ENCODE peak calls at places on chromosome 12, in six cellular contexts. W, K, N, R, A and Z are unnamed samples.

GRCh38 chr12:119803391-119803791 is 73.7 kb downstream of the CIT start:
- DNase-seq in W (peak), K (no peak), N (no peak), R (peak), A (no peak), Z (no peak)

GRCh38 chr12:53287741-53288216 is 7.6 kb upstream of the PFDN5 start:
- DNase-seq in W (peak), K (peak), N (peak), R (peak), A (peak), Z (peak)

GRCh38 chr12:94730846-94731245 is 80.5 kb upstream of the TMCC3 start:
- DNase-seq in W (no peak), K (no peak), N (no peak), R (no peak), A (no peak), Z (no peak)

GRCh38 chr12:124738636-124739467 is 124.8 kb downstream of the SCARB1 start:
- DNase-seq in W (no peak), K (no peak), N (no peak), R (no peak), A (peak), Z (peak)

GRCh38 chr12:58504539-58504938 is 415.8 kb downstream of the LRIG3 start:
- DNase-seq in W (no peak), K (no peak), N (no peak), R (no peak), A (peak), Z (no peak)

GRCh38 chr12:59595557-59596231 is at the start of gene SLC16A7:
- DNase-seq in W (no peak), K (no peak), N (peak), R (no peak), A (peak), Z (peak)

GRCh38 chr12:110574044-110574443 is 9.1 kb downstream of the PPTC7 start:
- DNase-seq in W (no peak), K (no peak), N (no peak), R (no peak), A (no peak), Z (no peak)

GRCh38 chr12:18250313-18250916 is 10.9 kb upstream of the PIK3C2G start:
- DNase-seq in W (no peak), K (no peak), N (peak), R (no peak), A (peak), Z (peak)

GRCh38 chr12:119835068-119835467 is 42.1 kb downstream of the CIT start:
- DNase-seq in W (peak), K (no peak), N (no peak), R (no peak), A (no peak), Z (no peak)

GRCh38 chr12:25187781-25188180 is 7.2 kb downstream of the DNAI7 start:
- DNase-seq in W (no peak), K (no peak), N (no peak), R (no peak), A (no peak), Z (no peak)

GRCh38 chr12:111367661-111368221 is 1.2 kb downstream of the PHETA1 start:
- DNase-seq in W (no peak), K (no peak), N (no peak), R (no peak), A (peak), Z (peak)

GRCh38 chr12:67957383-67957782 is 31.9 kb upstream of the IFNG-AS1 start:
- DNase-seq in W (no peak), K (no peak), N (no peak), R (no peak), A (no peak), Z (no peak)

GRCh38 chr12:75177997-75178396 is 31.6 kb downstream of the KCNC2 start:
- DNase-seq in W (no peak), K (no peak), N (peak), R (no peak), A (peak), Z (peak)

GRCh38 chr12:120489018-120489417 is 6.9 kb upstream of the DYNLL1 start:
- DNase-seq in W (no peak), K (peak), N (no peak), R (no peak), A (no peak), Z (no peak)

GRCh38 chr12:115840159-115840558 is 437.3 kb downstream of the MED13L start:
- DNase-seq in W (no peak), K (no peak), N (peak), R (no peak), A (no peak), Z (peak)

GRCh38 chr12:49932746-49933145 is 17.8 kb upstream of the AQP2 start:
- DNase-seq in W (no peak), K (no peak), N (no peak), R (no peak), A (no peak), Z (no peak)

GRCh38 chr12:130014485-130014807 is 110.6 kb upstream of the TMEM132D start:
- DNase-seq in W (peak), K (no peak), N (no peak), R (peak), A (no peak), Z (no peak)

GRCh38 chr12:92108651-92109050 is 37.0 kb downstream of the BTG1 start:
- DNase-seq in W (no peak), K (no peak), N (no peak), R (no peak), A (no peak), Z (no peak)

GRCh38 chr12:107622005-107622404 is 63.6 kb upstream of the PWP1 start:
- DNase-seq in W (peak), K (peak), N (no peak), R (peak), A (no peak), Z (peak)

GRCh38 chr12:103858953-103859601 is 18.0 kb upstream of the NT5DC3 start:
- DNase-seq in W (no peak), K (no peak), N (peak), R (no peak), A (peak), Z (peak)

GRCh38 chr12:66280573-66280972 is 21.7 kb upstream of the HELB start:
- DNase-seq in W (no peak), K (no peak), N (no peak), R (no peak), A (no peak), Z (no peak)

GRCh38 chr12:69348162-69348938 is at the start of gene LYZ:
- DNase-seq in W (no peak), K (no peak), N (no peak), R (no peak), A (no peak), Z (peak)

GRCh38 chr12:40711121-40711520 is 18.9 kb downstream of the CNTN1 start:
- DNase-seq in W (no peak), K (no peak), N (no peak), R (no peak), A (no peak), Z (no peak)

GRCh38 chr12:123267335-123267920 is 4.2 kb downstream of the CDK2AP1 start:
- DNase-seq in W (no peak), K (no peak), N (no peak), R (no peak), A (no peak), Z (no peak)

GRCh38 chr12:12387521-12387920 is 30.6 kb downstream of the BORCS5 start:
- DNase-seq in W (no peak), K (no peak), N (no peak), R (no peak), A (peak), Z (no peak)

GRCh38 chr12:99977550-99977949 is 7.2 kb downstream of the ANKS1B start:
- DNase-seq in W (no peak), K (no peak), N (no peak), R (no peak), A (no peak), Z (no peak)

GRCh38 chr12:13094349-13094748 is 9.1 kb downstream of the GSG1 start:
- DNase-seq in W (no peak), K (no peak), N (no peak), R (no peak), A (peak), Z (no peak)

GRCh38 chr12:126668961-126669360 is 1598.0 kb upstream of the TMEM132C start:
- DNase-seq in W (no peak), K (no peak), N (no peak), R (no peak), A (no peak), Z (no peak)

GRCh38 chr12:16573652-16574077 is 32.3 kb downstream of the LMO3 start:
- DNase-seq in W (peak), K (no peak), N (no peak), R (no peak), A (no peak), Z (peak)

GRCh38 chr12:77152623-77153193 is 87.3 kb upstream of the E2F7 start:
- DNase-seq in W (no peak), K (no peak), N (no peak), R (no peak), A (peak), Z (peak)

GRCh38 chr12:74619886-74620285 is 82.3 kb downstream of the ATXN7L3B start:
- DNase-seq in W (no peak), K (no peak), N (no peak), R (no peak), A (no peak), Z (no peak)

GRCh38 chr12:101877816-101878811 is 734 bp downstream of the DRAM1 start:
- DNase-seq in W (no peak), K (peak), N (peak), R (no peak), A (peak), Z (peak)

GRCh38 chr12:45166056-45166455 is 49.8 kb upstream of the ANO6 start:
- DNase-seq in W (no peak), K (no peak), N (no peak), R (no peak), A (peak), Z (no peak)

GRCh38 chr12:5556033-5556614 is 124.2 kb downstream of the NTF3 start:
- DNase-seq in W (peak), K (peak), N (peak), R (peak), A (no peak), Z (no peak)

GRCh38 chr12:6792522-6793201 is 3.3 kb downstream of the CD4 start:
- DNase-seq in W (no peak), K (no peak), N (no peak), R (no peak), A (no peak), Z (peak)
- TF ChIP-seq JUN in W (no peak), K (no peak), N (no peak), R (no peak), A (no peak), Z (no peak)

DNA sequence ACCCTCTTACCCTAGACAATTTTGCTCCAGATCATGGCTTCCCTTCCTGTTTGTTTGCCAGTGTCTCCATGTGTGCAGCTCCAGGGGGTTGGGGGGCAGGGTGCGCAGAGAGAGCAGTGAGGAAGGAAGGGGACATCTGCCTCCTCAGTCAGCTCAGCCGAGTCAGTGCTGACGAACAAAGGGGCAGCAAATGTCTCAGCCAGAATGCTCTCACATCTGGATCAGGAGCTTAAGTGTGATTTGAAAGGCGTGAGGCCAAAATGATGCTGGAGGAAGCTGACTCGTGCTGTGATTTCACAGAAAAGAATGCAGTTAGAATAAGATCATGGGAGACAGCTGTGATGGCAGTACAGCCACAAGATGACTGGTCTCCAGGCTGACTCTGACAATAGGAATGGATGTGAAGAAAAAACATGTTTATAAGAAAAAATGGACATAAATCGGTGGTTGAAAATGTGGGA is 27.1 kb upstream of the CDK17 start:
- DNase-seq in W (no peak), K (no peak), N (peak), R (no peak), A (peak), Z (peak)
- TF ChIP-seq MAX in W (no peak), K (no peak), N (peak), R (peak), A (peak), Z (no peak)

GRCh38 chr12:31797230-31797872 is 68.5 kb upstream of the AMN1 start:
- DNase-seq in W (no peak), K (no peak), N (no peak), R (no peak), A (no peak), Z (no peak)

GRCh38 chr12:31790759-31791158 is 61.9 kb upstream of the AMN1 start:
- DNase-seq in W (no peak), K (no peak), N (no peak), R (no peak), A (no peak), Z (no peak)

GRCh38 chr12:31796270-31796951 is 67.6 kb upstream of the AMN1 start:
- DNase-seq in W (no peak), K (no peak), N (no peak), R (no peak), A (no peak), Z (no peak)
- TF ChIP-seq JUN in W (no peak), K (no peak), N (no peak), R (no peak), A (no peak), Z (no peak)

GRCh38 chr12:2691340-2692111 is 103.2 kb upstream of the FKBP4 start:
- DNase-seq in W (peak), K (peak), N (no peak), R (peak), A (no peak), Z (no peak)
- TF ChIP-seq MAX in W (peak), K (no peak), N (no peak), R (peak), A (no peak), Z (no peak)